ENCODE peak calls at places on chromosomes 16 and 17, in nine cellular contexts. One of them, this sample, is unnamed.

GRCh38 chr16:12393208-12393607 is 410.5 kb downstream of the CPPED1 start:
- DNase-seq in mammary epithelial cell: no peak
- DNase-seq in body of pancreas: no peak
- DNase-seq in endodermal cell: no peak
- DNase-seq in cardiac muscle cell: no peak
- DNase-seq in OCI-LY7: no peak
- DNase-seq in prostate gland: no peak
- DNase-seq in HL-60: no peak
- DNase-seq in AG04450: no peak
- DNase-seq in this sample: no peak

GRCh38 chr16:11497329-11497805 is 89.4 kb downstream of the LITAF start:
- DNase-seq in HL-60: peak; percentile 69
- DNase-seq in endodermal cell: peak; percentile 83
- DNase-seq in prostate gland: peak; percentile 95
- DNase-seq in body of pancreas: peak; percentile 92
- DNase-seq in mammary epithelial cell: peak; percentile 96
- DNase-seq in cardiac muscle cell: peak; percentile 65
- DNase-seq in AG04450: no peak
- DNase-seq in OCI-LY7: no peak
- DNase-seq in this sample: peak; percentile 80

GRCh38 chr17:3944485-3945388 is 19.5 kb downstream of the ATP2A3 start:
- DNase-seq in prostate gland: peak; percentile 54
- DNase-seq in HL-60: no peak
- DNase-seq in cardiac muscle cell: peak; percentile 65
- DNase-seq in mammary epithelial cell: no peak
- DNase-seq in OCI-LY7: peak; percentile 74
- DNase-seq in AG04450: no peak
- DNase-seq in endodermal cell: peak; percentile 98
- DNase-seq in body of pancreas: no peak
- DNase-seq in this sample: peak; percentile 92

GRCh38 chr16:19583665-19584300 is 28.3 kb downstream of the VPS35L start:
- DNase-seq in body of pancreas: peak; percentile 49
- DNase-seq in endodermal cell: peak; percentile 54
- DNase-seq in mammary epithelial cell: peak; percentile 43
- DNase-seq in prostate gland: peak; percentile 10
- DNase-seq in cardiac muscle cell: peak; percentile 72
- DNase-seq in HL-60: peak; percentile 47
- DNase-seq in AG04450: peak; percentile 18
- DNase-seq in OCI-LY7: peak; percentile 39
- DNase-seq in this sample: peak; percentile 62

GRCh38 chr16:74987027-74987681 is 2.2 kb upstream of the WDR59 start:
- DNase-seq in AG04450: no peak
- DNase-seq in OCI-LY7: no peak
- DNase-seq in cardiac muscle cell: no peak
- DNase-seq in HL-60: no peak
- DNase-seq in endodermal cell: no peak
- DNase-seq in prostate gland: no peak
- DNase-seq in body of pancreas: no peak
- DNase-seq in mammary epithelial cell: no peak
- DNase-seq in this sample: no peak

GRCh38 chr16:29898135-29898534 is 1.2 kb downstream of the SEZ6L2 start:
- DNase-seq in HL-60: no peak
- DNase-seq in endodermal cell: peak; percentile 70
- DNase-seq in body of pancreas: no peak
- DNase-seq in OCI-LY7: no peak
- DNase-seq in AG04450: no peak
- DNase-seq in mammary epithelial cell: no peak
- DNase-seq in prostate gland: no peak
- DNase-seq in cardiac muscle cell: no peak
- DNase-seq in this sample: no peak

GRCh38 chr17:76820523-76820922 is 47.7 kb upstream of the MGAT5B start:
- DNase-seq in endodermal cell: no peak
- DNase-seq in prostate gland: no peak
- DNase-seq in mammary epithelial cell: no peak
- DNase-seq in body of pancreas: no peak
- DNase-seq in cardiac muscle cell: no peak
- DNase-seq in AG04450: no peak
- DNase-seq in OCI-LY7: no peak
- DNase-seq in HL-60: no peak
- DNase-seq in this sample: no peak

GRCh38 chr17:35315283-35315682 is 58.1 kb downstream of the SLFN11 start:
- DNase-seq in OCI-LY7: no peak
- DNase-seq in prostate gland: peak; percentile 83
- DNase-seq in body of pancreas: peak; percentile 18
- DNase-seq in cardiac muscle cell: peak; percentile 91
- DNase-seq in AG04450: peak; percentile 21
- DNase-seq in mammary epithelial cell: peak; percentile 90
- DNase-seq in endodermal cell: peak; percentile 47
- DNase-seq in HL-60: no peak
- DNase-seq in this sample: no peak

GRCh38 chr16:69712277-69712676 is 14.1 kb downstream of the NQO1 start:
- DNase-seq in body of pancreas: peak; percentile 55
- DNase-seq in AG04450: no peak
- DNase-seq in mammary epithelial cell: peak; percentile 42
- DNase-seq in cardiac muscle cell: no peak
- DNase-seq in OCI-LY7: no peak
- DNase-seq in endodermal cell: no peak
- DNase-seq in prostate gland: no peak
- DNase-seq in HL-60: no peak
- DNase-seq in this sample: no peak

GRCh38 chr16:3866703-3867431 is 13.6 kb downstream of the CREBBP start:
- DNase-seq in AG04450: no peak
- DNase-seq in cardiac muscle cell: no peak
- DNase-seq in prostate gland: no peak
- DNase-seq in endodermal cell: no peak
- DNase-seq in OCI-LY7: no peak
- DNase-seq in HL-60: no peak
- DNase-seq in body of pancreas: no peak
- DNase-seq in mammary epithelial cell: no peak
- DNase-seq in this sample: no peak
- H3K4me3 ChIP-seq in AG04450: no peak overlapping the region
- H3K4me3 ChIP-seq in cardiac muscle cell: no peak overlapping the region
- H3K4me3 ChIP-seq in prostate gland: no peak overlapping the region
- H3K4me3 ChIP-seq in endodermal cell: no peak overlapping the region
- H3K4me3 ChIP-seq in OCI-LY7: no peak overlapping the region
- H3K4me3 ChIP-seq in HL-60: no peak overlapping the region
- H3K4me3 ChIP-seq in body of pancreas: no peak overlapping the region
- H3K4me3 ChIP-seq in mammary epithelial cell: no peak overlapping the region
- H3K4me3 ChIP-seq in this sample: no peak overlapping the region

GRCh38 chr16:28131743-28132393 is 68.4 kb upstream of the GSG1L start:
- DNase-seq in mammary epithelial cell: no peak
- DNase-seq in cardiac muscle cell: no peak
- DNase-seq in prostate gland: no peak
- DNase-seq in body of pancreas: no peak
- DNase-seq in OCI-LY7: no peak
- DNase-seq in AG04450: no peak
- DNase-seq in HL-60: no peak
- DNase-seq in endodermal cell: no peak
- DNase-seq in this sample: no peak

GRCh38 chr16:28130099-28131088 is 66.9 kb upstream of the GSG1L start:
- DNase-seq in AG04450: no peak
- DNase-seq in prostate gland: no peak
- DNase-seq in OCI-LY7: no peak
- DNase-seq in cardiac muscle cell: no peak
- DNase-seq in mammary epithelial cell: no peak
- DNase-seq in endodermal cell: no peak
- DNase-seq in body of pancreas: no peak
- DNase-seq in HL-60: no peak
- DNase-seq in this sample: no peak

GRCh38 chr16:28125592-28125991 is 62.1 kb upstream of the GSG1L start:
- DNase-seq in body of pancreas: no peak
- DNase-seq in mammary epithelial cell: no peak
- DNase-seq in OCI-LY7: no peak
- DNase-seq in prostate gland: no peak
- DNase-seq in endodermal cell: no peak
- DNase-seq in HL-60: no peak
- DNase-seq in AG04450: no peak
- DNase-seq in cardiac muscle cell: no peak
- DNase-seq in this sample: no peak

GRCh38 chr16:28131210-28131609 is 67.7 kb upstream of the GSG1L start:
- DNase-seq in mammary epithelial cell: no peak
- DNase-seq in AG04450: no peak
- DNase-seq in OCI-LY7: no peak
- DNase-seq in body of pancreas: no peak
- DNase-seq in cardiac muscle cell: no peak
- DNase-seq in endodermal cell: no peak
- DNase-seq in HL-60: no peak
- DNase-seq in prostate gland: no peak
- DNase-seq in this sample: no peak

DNA sequence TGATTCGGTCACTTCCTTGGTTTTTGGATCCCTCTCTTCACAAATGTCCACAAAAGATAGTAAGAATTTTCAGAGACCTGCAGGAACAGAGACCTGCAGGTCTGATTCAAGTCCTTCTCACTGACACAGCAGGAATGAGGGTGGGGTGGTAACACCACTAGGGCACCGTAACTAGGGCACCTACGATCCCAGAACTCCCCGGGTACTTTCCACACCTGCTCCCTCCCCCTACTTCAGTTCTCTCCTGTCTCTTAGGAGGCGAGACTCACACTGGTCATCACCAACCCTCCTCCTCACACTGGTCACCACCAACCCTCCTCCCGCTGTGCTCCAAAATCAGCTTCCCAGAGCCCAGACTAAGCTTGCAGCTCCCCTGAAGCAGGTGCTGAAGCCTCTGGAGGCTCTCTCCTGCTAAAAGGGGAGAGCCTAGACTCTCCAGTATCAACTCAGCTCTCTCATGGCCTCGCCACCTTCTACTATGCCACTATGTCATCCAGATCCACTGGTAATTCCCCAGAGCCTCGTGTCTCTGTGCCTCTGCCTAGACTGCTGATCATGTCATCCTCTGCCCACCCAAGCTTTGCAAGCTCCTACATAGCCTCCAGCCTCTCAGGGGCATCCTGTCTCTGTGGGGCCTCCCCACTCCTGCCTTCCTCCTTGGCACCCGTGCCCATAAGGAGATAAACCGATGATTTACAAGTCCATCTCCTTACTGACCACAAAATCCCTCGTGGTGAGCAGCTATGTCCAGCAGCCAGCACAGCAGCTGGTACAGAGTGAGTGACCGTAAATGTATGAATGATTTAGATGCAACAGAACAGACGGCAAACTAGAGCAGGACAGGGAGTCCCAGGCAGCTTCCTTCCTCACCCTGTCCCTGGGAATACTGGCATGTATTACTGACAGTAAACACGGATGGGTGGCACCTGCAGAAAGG is 63.4 kb upstream of the GSG1L start:
- DNase-seq in OCI-LY7: no peak
- DNase-seq in AG04450: no peak
- DNase-seq in HL-60: no peak
- DNase-seq in mammary epithelial cell: no peak
- DNase-seq in cardiac muscle cell: no peak
- DNase-seq in prostate gland: no peak
- DNase-seq in endodermal cell: no peak
- DNase-seq in body of pancreas: no peak
- DNase-seq in this sample: no peak
- H3K27ac ChIP-seq in OCI-LY7: no peak overlapping the region
- H3K27ac ChIP-seq in AG04450: no peak overlapping the region
- H3K27ac ChIP-seq in HL-60: no peak overlapping the region
- H3K27ac ChIP-seq in mammary epithelial cell: no peak overlapping the region
- H3K27ac ChIP-seq in cardiac muscle cell: no peak overlapping the region
- H3K27ac ChIP-seq in prostate gland: no peak overlapping the region
- H3K27ac ChIP-seq in endodermal cell: no peak overlapping the region
- H3K27ac ChIP-seq in body of pancreas: no peak overlapping the region
- H3K27ac ChIP-seq in this sample: no peak overlapping the region

GRCh38 chr16:57130950-57131321 is 38.6 kb downstream of the CPNE2 start:
- DNase-seq in body of pancreas: no peak
- DNase-seq in AG04450: no peak
- DNase-seq in OCI-LY7: no peak
- DNase-seq in HL-60: no peak
- DNase-seq in mammary epithelial cell: no peak
- DNase-seq in prostate gland: no peak
- DNase-seq in endodermal cell: no peak
- DNase-seq in cardiac muscle cell: no peak
- DNase-seq in this sample: no peak
- TF ChIP-seq CTCF in body of pancreas: no peak
- TF ChIP-seq CTCF in AG04450: no peak
- TF ChIP-seq CTCF in OCI-LY7: no peak
- TF ChIP-seq CTCF in HL-60: no peak
- TF ChIP-seq CTCF in mammary epithelial cell: no peak
- TF ChIP-seq CTCF in prostate gland: no peak
- TF ChIP-seq CTCF in endodermal cell: no peak
- TF ChIP-seq CTCF in cardiac muscle cell: no peak
- TF ChIP-seq CTCF in this sample: no peak

GRCh38 chr16:64996641-64997040 is 125.2 kb downstream of the CDH11 start:
- DNase-seq in body of pancreas: no peak
- DNase-seq in cardiac muscle cell: no peak
- DNase-seq in AG04450: no peak
- DNase-seq in prostate gland: no peak
- DNase-seq in OCI-LY7: no peak
- DNase-seq in endodermal cell: no peak
- DNase-seq in mammary epithelial cell: no peak
- DNase-seq in HL-60: no peak
- DNase-seq in this sample: no peak

GRCh38 chr16:64997121-64997520 is 124.7 kb downstream of the CDH11 start:
- DNase-seq in cardiac muscle cell: no peak
- DNase-seq in prostate gland: no peak
- DNase-seq in endodermal cell: no peak
- DNase-seq in mammary epithelial cell: no peak
- DNase-seq in HL-60: no peak
- DNase-seq in OCI-LY7: no peak
- DNase-seq in AG04450: no peak
- DNase-seq in body of pancreas: no peak
- DNase-seq in this sample: no peak

GRCh38 chr16:65004570-65004969 is 117.3 kb downstream of the CDH11 start:
- DNase-seq in body of pancreas: no peak
- DNase-seq in HL-60: no peak
- DNase-seq in prostate gland: no peak
- DNase-seq in endodermal cell: no peak
- DNase-seq in mammary epithelial cell: no peak
- DNase-seq in cardiac muscle cell: no peak
- DNase-seq in AG04450: no peak
- DNase-seq in OCI-LY7: no peak
- DNase-seq in this sample: no peak

GRCh38 chr16:65002265-65002664 is 119.6 kb downstream of the CDH11 start:
- DNase-seq in prostate gland: no peak
- DNase-seq in OCI-LY7: no peak
- DNase-seq in AG04450: no peak
- DNase-seq in cardiac muscle cell: peak; percentile 81
- DNase-seq in endodermal cell: no peak
- DNase-seq in mammary epithelial cell: no peak
- DNase-seq in HL-60: no peak
- DNase-seq in body of pancreas: no peak
- DNase-seq in this sample: peak; percentile 8

GRCh38 chr16:65000654-65001053 is 121.2 kb downstream of the CDH11 start:
- DNase-seq in cardiac muscle cell: no peak
- DNase-seq in body of pancreas: no peak
- DNase-seq in AG04450: no peak
- DNase-seq in HL-60: no peak
- DNase-seq in OCI-LY7: no peak
- DNase-seq in prostate gland: no peak
- DNase-seq in endodermal cell: no peak
- DNase-seq in mammary epithelial cell: no peak
- DNase-seq in this sample: no peak
- H3K4me3 ChIP-seq in cardiac muscle cell: no peak overlapping the region
- H3K4me3 ChIP-seq in body of pancreas: no peak overlapping the region
- H3K4me3 ChIP-seq in AG04450: no peak overlapping the region
- H3K4me3 ChIP-seq in HL-60: no peak overlapping the region
- H3K4me3 ChIP-seq in OCI-LY7: no peak overlapping the region
- H3K4me3 ChIP-seq in prostate gland: no peak overlapping the region
- H3K4me3 ChIP-seq in endodermal cell: no peak overlapping the region
- H3K4me3 ChIP-seq in mammary epithelial cell: no peak overlapping the region
- H3K4me3 ChIP-seq in this sample: no peak overlapping the region

GRCh38 chr17:40355804-40356758 is 8.5 kb downstream of the GJD3 start:
- DNase-seq in mammary epithelial cell: no peak
- DNase-seq in cardiac muscle cell: no peak
- DNase-seq in body of pancreas: no peak
- DNase-seq in endodermal cell: no peak
- DNase-seq in OCI-LY7: no peak
- DNase-seq in prostate gland: no peak
- DNase-seq in HL-60: no peak
- DNase-seq in AG04450: no peak
- DNase-seq in this sample: no peak
- H3K27ac ChIP-seq in mammary epithelial cell: no peak overlapping the region
- H3K27ac ChIP-seq in cardiac muscle cell: no peak overlapping the region
- H3K27ac ChIP-seq in body of pancreas: no peak overlapping the region
- H3K27ac ChIP-seq in endodermal cell: no peak overlapping the region
- H3K27ac ChIP-seq in OCI-LY7: no peak overlapping the region
- H3K27ac ChIP-seq in prostate gland: peak overlapping the region; percentile 31
- H3K27ac ChIP-seq in HL-60: no peak overlapping the region
- H3K27ac ChIP-seq in AG04450: no peak overlapping the region
- H3K27ac ChIP-seq in this sample: no peak overlapping the region

This sample was measured in hepatocyte.